ENCODE peak calls at places on chromosomes 2 and 18, in eight cellular contexts. Y is stimulated activated CD4-positive, alpha-beta T cell treated with anti-CD3 and anti-CD28 coated beads, Interleukin-4, amount 100 ng/mL, for 48 hours; W is CMK; D is fibroblast of the conjunctiva; X is LoVo; A is PC-9; V is activated CD4-positive, alpha-beta memory T cell treated with anti-CD3 and anti-CD28 coated beads, Interleukin-2, amount 10 ng/mL, durations not matched to agents 7 days and 5 days; K is activated CD4-positive, alpha-beta T cell treated with anti-CD3 and anti-CD28 coated beads, Interleukin-2, amount 50 U/mL, for 4 hours. S is an unnamed sample.

GRCh38 chr2:212831671-212832199 is 293.1 kb upstream of the ERBB4 start:
- DNase-seq in D (no peak), X (no peak), V (no peak), W (no peak), K (no peak), Y (no peak), A (no peak), S (peak; percentile 46)

GRCh38 chr18:35508746-35509338 is 11.1 kb upstream of the INO80C start:
- DNase-seq in W (no peak), A (no peak), V (no peak), K (no peak), D (no peak), Y (no peak), X (no peak), S (no peak)

GRCh38 chr2:207771421-207771820 is 1.7 kb upstream of the FZD5 start:
- DNase-seq in D (no peak), V (no peak), Y (no peak), W (no peak), K (no peak), A (no peak), X (no peak), S (no peak)

GRCh38 chr2:95343429-95344207 is 46.5 kb downstream of the KCNIP3 start:
- DNase-seq in W (no peak), A (no peak), Y (no peak), V (no peak), D (no peak), K (no peak), X (no peak), S (peak; percentile 75)

GRCh38 chr2:121286506-121286905 is 1.5 kb upstream of the TFCP2L1 start:
- DNase-seq in X (no peak), V (no peak), D (no peak), K (no peak), A (no peak), W (no peak), Y (no peak), S (peak; percentile 71)

GRCh38 chr2:199792381-199792780 is 58.6 kb downstream of the FTCDNL1 start:
- DNase-seq in W (no peak), X (no peak), Y (no peak), K (no peak), A (no peak), V (no peak), D (no peak), S (no peak)

GRCh38 chr2:36589230-36589630 is 8.7 kb downstream of the FEZ2 start:
- DNase-seq in X (no peak), Y (no peak), V (no peak), D (no peak), K (no peak), A (no peak), W (no peak), S (no peak)

GRCh38 chr18:6857305-6857704 is 127.8 kb downstream of the ARHGAP28 start:
- DNase-seq in A (no peak), K (no peak), D (no peak), W (no peak), V (no peak), X (no peak), Y (no peak), S (no peak)

GRCh38 chr18:54947115-54947514 is 12.1 kb downstream of the CCDC68 start:
- DNase-seq in W (no peak), X (peak; percentile 41), A (no peak), D (no peak), K (no peak), V (no peak), Y (no peak), S (no peak)

GRCh38 chr18:31451625-31452024 is 4.1 kb downstream of the DSG3 start:
- DNase-seq in X (peak; percentile 46), W (no peak), A (no peak), D (no peak), Y (no peak), K (no peak), V (no peak), S (no peak)

GRCh38 chr2:20506281-20506685 is 59.4 kb downstream of the RHOB start:
- DNase-seq in Y (no peak), X (no peak), D (no peak), W (no peak), K (no peak), V (no peak), A (no peak), S (peak; percentile 94)

GRCh38 chr18:3547891-3548615 is 98.1 kb downstream of the TGIF1 start:
- DNase-seq in W (no peak), V (no peak), X (no peak), D (no peak), K (no peak), Y (no peak), A (no peak), S (no peak)

GRCh38 chr2:205775091-205775876 is 93.0 kb downstream of the NRP2 start:
- DNase-seq in D (peak; percentile 74), X (no peak), A (no peak), W (no peak), K (no peak), Y (no peak), V (no peak), S (no peak)

GRCh38 chr2:124339709-124340108 is 314.6 kb downstream of the CNTNAP5 start:
- DNase-seq in W (no peak), D (no peak), A (no peak), Y (no peak), X (no peak), V (no peak), K (no peak), S (no peak)

GRCh38 chr2:129296401-129297343 is 682.8 kb upstream of the RAB6C start:
- DNase-seq in D (no peak), V (no peak), Y (no peak), A (no peak), K (no peak), X (no peak), W (no peak), S (no peak)

GRCh38 chr2:46999084-46999483 is 83.5 kb upstream of the MCFD2 start:
- DNase-seq in X (no peak), D (no peak), K (no peak), Y (no peak), W (no peak), A (no peak), V (no peak), S (peak; percentile 8)

GRCh38 chr18:76466410-76466991 is 28.5 kb downstream of the ZNF516 start:
- DNase-seq in A (no peak), Y (no peak), K (no peak), D (no peak), X (no peak), V (no peak), W (no peak), S (peak; percentile 52)

GRCh38 chr2:214519258-214519818 is 108.5 kb downstream of the VWC2L start:
- DNase-seq in W (no peak), V (no peak), D (no peak), Y (no peak), K (no peak), A (no peak), X (no peak), S (no peak)

GRCh38 chr2:99101697-99102096 is 39.8 kb upstream of the C2orf15 start:
- DNase-seq in A (no peak), K (no peak), V (no peak), X (no peak), Y (no peak), D (peak; percentile 10), W (no peak), S (peak; percentile 46)

GRCh38 chr2:54422072-54422581 is 34.0 kb upstream of the SPTBN1 start:
- DNase-seq in W (no peak), A (no peak), X (no peak), V (peak; percentile 52), Y (peak; percentile 12), D (no peak), K (no peak), S (no peak)

S was measured in osteoblast.